ENCODE peak calls at places on chromosome 12, in nine cellular contexts. G, K, O, Z, R, Q, A, V and F are unnamed samples.

GRCh38 chr12:12403264-12404248 is 46.7 kb downstream of the BORCS5 start:
- DNase-seq in O (no peak), R (no peak), A (no peak), G (no peak), Z (no peak), Q (no peak), K (peak; percentile 44), V (no peak), F (no peak)

GRCh38 chr12:21989819-21990412 is 48.7 kb upstream of the ABCC9 start:
- DNase-seq in Q (peak; percentile 4), G (peak; percentile 66), Z (no peak), R (no peak), K (peak; percentile 21), A (no peak), O (no peak), V (peak; percentile 78), F (no peak)

GRCh38 chr12:66724616-66725015 is 45.7 kb upstream of the GRIP1 start:
- DNase-seq in K (no peak), R (no peak), G (no peak), A (no peak), Z (no peak), O (no peak), Q (no peak), V (no peak), F (no peak)

GRCh38 chr12:75086086-75087038 is 123.3 kb downstream of the KCNC2 start:
- DNase-seq in O (no peak), K (no peak), R (no peak), Z (no peak), V (peak; percentile 8), A (no peak), G (peak; percentile 1), Q (peak; percentile 2), F (no peak)

GRCh38 chr12:112599871-112600270 is 181.1 kb downstream of the PTPN11 start:
- DNase-seq in A (no peak), Q (peak; percentile 19), V (peak; percentile 61), R (no peak), Z (no peak), G (no peak), K (no peak), O (no peak), F (no peak)

GRCh38 chr12:86660488-86661171 is 404.4 kb upstream of the MGAT4C start:
- DNase-seq in Z (no peak), V (peak; percentile 71), R (no peak), O (no peak), A (no peak), K (no peak), Q (no peak), G (peak; percentile 55), F (no peak)

GRCh38 chr12:119024226-119024810 is 43.0 kb downstream of the SRRM4 start:
- DNase-seq in G (no peak), K (no peak), Q (no peak), O (no peak), V (no peak), A (no peak), Z (no peak), R (no peak), F (no peak)

GRCh38 chr12:98814254-98814653 is 169.2 kb downstream of the APAF1 start:
- DNase-seq in Z (no peak), K (no peak), R (no peak), Q (no peak), G (no peak), A (no peak), O (no peak), V (no peak), F (no peak)

GRCh38 chr12:48923117-48923516 is 2.2 kb downstream of the FKBP11 start:
- DNase-seq in A (no peak), Z (no peak), G (no peak), Q (no peak), R (no peak), V (no peak), K (no peak), O (no peak), F (no peak)

GRCh38 chr12:991350-992278 is 591 bp downstream of the ERC1 start:
- DNase-seq in V (no peak), O (no peak), R (peak; percentile 62), Z (no peak), A (peak; percentile 54), Q (no peak), G (peak; percentile 29), K (peak; percentile 52), F (no peak)

GRCh38 chr12:57141249-57141648 is 6.2 kb downstream of the LRP1-AS start:
- DNase-seq in K (no peak), Z (no peak), O (no peak), G (no peak), A (no peak), Q (no peak), R (no peak), V (no peak), F (no peak)

GRCh38 chr12:34392741-34393085 is 370.4 kb downstream of the ALG10 start:
- DNase-seq in Z (peak; percentile 36), V (no peak), A (no peak), R (no peak), G (no peak), K (no peak), Q (no peak), O (no peak), F (no peak)

GRCh38 chr12:32125455-32126084 is 18.9 kb downstream of the BICD1 start:
- DNase-seq in A (no peak), V (peak; percentile 56), G (peak; percentile 69), R (no peak), K (no peak), Z (no peak), Q (peak; percentile 62), O (no peak), F (no peak)

GRCh38 chr12:7832059-7832696 is 40.5 kb downstream of the SLC2A14 start:
- DNase-seq in A (peak; percentile 49), Q (peak; percentile 86), G (peak; percentile 71), K (no peak), O (no peak), R (no peak), V (peak; percentile 78), Z (no peak), F (peak; percentile 36)

GRCh38 chr12:53299454-53300180 is at the start of gene MYG1:
- DNase-seq in A (peak; percentile 90), G (peak; percentile 84), Q (peak; percentile 85), V (peak; percentile 88), K (peak; percentile 83), Z (peak; percentile 85), O (peak; percentile 72), R (peak; percentile 89), F (peak; percentile 90)

GRCh38 chr12:109461049-109461845 is 15.9 kb downstream of the KCTD10 start:
- DNase-seq in Q (no peak), G (peak; percentile 62), Z (no peak), V (peak; percentile 75), A (no peak), R (peak; percentile 25), K (no peak), O (no peak), F (peak; percentile 55)

GRCh38 chr12:69442894-69443293 is 27.3 kb upstream of the FRS2 start:
- DNase-seq in A (no peak), R (no peak), V (peak; percentile 98), Z (no peak), G (peak; percentile 74), K (no peak), Q (no peak), O (no peak), F (no peak)

GRCh38 chr12:100265732-100266131 is 1.1 kb downstream of the DEPDC4 start:
- DNase-seq in O (no peak), R (no peak), A (no peak), Q (no peak), V (no peak), K (no peak), Z (no peak), G (no peak), F (no peak)

GRCh38 chr12:57887631-57888406 is 41.3 kb upstream of the CTDSP2 start:
- DNase-seq in Z (no peak), G (peak; percentile 55), A (no peak), R (no peak), V (peak; percentile 50), O (no peak), K (peak; percentile 59), Q (peak; percentile 51), F (peak; percentile 33)

GRCh38 chr12:630656-631632 is 32.3 kb downstream of the NINJ2 start:
- DNase-seq in Q (no peak), Z (no peak), O (peak; percentile 50), V (no peak), K (no peak), G (no peak), R (peak; percentile 39), A (peak; percentile 88), F (peak; percentile 85)

GRCh38 chr12:22709292-22709691 is 84.3 kb downstream of the ETNK1 start:
- DNase-seq in R (no peak), V (peak; percentile 51), Q (peak; percentile 54), O (no peak), Z (no peak), A (no peak), K (no peak), G (no peak), F (no peak)

GRCh38 chr12:81499809-81500208 is 259.3 kb downstream of the PPFIA2 start:
- DNase-seq in A (no peak), K (no peak), V (no peak), G (no peak), R (no peak), O (no peak), Z (no peak), Q (no peak), F (no peak)

GRCh38 chr12:48336564-48336963 is 14.2 kb downstream of the ZNF641 start:
- DNase-seq in Z (no peak), A (no peak), R (no peak), K (no peak), V (peak; percentile 5), Q (no peak), G (no peak), O (no peak), F (no peak)

GRCh38 chr12:83763425-83763824 is 1076.7 kb downstream of the TMTC2 start:
- DNase-seq in R (no peak), K (no peak), Q (no peak), A (no peak), G (no peak), V (no peak), O (no peak), Z (no peak), F (no peak)

GRCh38 chr12:238736-239398 is 23.8 kb downstream of the SLC6A13 start:
- DNase-seq in K (no peak), A (no peak), V (no peak), O (no peak), G (no peak), Z (no peak), Q (no peak), R (no peak), F (no peak)

GRCh38 chr12:130846386-130846785 is 7.3 kb upstream of the STX2 start:
- DNase-seq in Z (no peak), Q (peak; percentile 53), A (no peak), R (no peak), O (no peak), V (peak; percentile 43), G (no peak), K (no peak), F (no peak)